ENCODE peak calls at places on chromosomes 2 and 18, in nine cellular contexts. W, C, L, R, T, J, B, P and K are unnamed samples.

GRCh38 chr2:187546762-187547333 is 7.4 kb downstream of the TFPI start:
- DNase-seq in W (no peak), C (no peak), L (no peak), R (no peak), T (no peak), J (no peak), B (no peak), P (no peak), K (no peak)

GRCh38 chr2:178280261-178280852 is 86.0 kb downstream of the OSBPL6 start:
- DNase-seq in W (no peak), C (peak; percentile 75), L (no peak), R (peak; percentile 65), T (no peak), J (no peak), B (peak; percentile 20), P (peak; percentile 45), K (peak; percentile 1)

GRCh38 chr2:165474621-165475269 is 5.2 kb downstream of the CSRNP3 start:
- DNase-seq in W (no peak), C (no peak), L (no peak), R (peak; percentile 10), T (no peak), J (no peak), B (no peak), P (no peak), K (peak; percentile 30)

GRCh38 chr2:54523336-54523959 is 67.3 kb downstream of the SPTBN1 start:
- DNase-seq in W (no peak), C (no peak), L (no peak), R (no peak), T (no peak), J (no peak), B (no peak), P (no peak), K (no peak)

GRCh38 chr2:170554278-170554955 is 160.7 kb upstream of the SP5 start:
- DNase-seq in W (no peak), C (no peak), L (peak; percentile 65), R (no peak), T (peak; percentile 13), J (no peak), B (no peak), P (no peak), K (no peak)

GRCh38 chr2:53911434-53912189 is 51.8 kb upstream of the GPR75 start:
- DNase-seq in W (no peak), C (no peak), L (no peak), R (no peak), T (no peak), J (no peak), B (no peak), P (no peak), K (no peak)

GRCh38 chr2:34570266-34570872 is 971.3 kb upstream of the FAM98A start:
- DNase-seq in W (no peak), C (no peak), L (no peak), R (no peak), T (no peak), J (no peak), B (no peak), P (peak; percentile 15), K (no peak)

GRCh38 chr18:5630057-5630765 is 86.4 kb upstream of the EPB41L3 start:
- DNase-seq in W (no peak), C (no peak), L (peak; percentile 82), R (peak; percentile 91), T (peak; percentile 77), J (peak; percentile 43), B (no peak), P (peak; percentile 54), K (peak; percentile 63)

GRCh38 chr2:96146151-96146880 is 1.1 kb upstream of the DUSP2 start:
- DNase-seq in W (no peak), C (peak; percentile 34), L (no peak), R (no peak), T (peak; percentile 57), J (peak; percentile 89), B (peak; percentile 85), P (no peak), K (no peak)

GRCh38 chr18:33034941-33035340 is 262.1 kb upstream of the KLHL14 start:
- DNase-seq in W (no peak), C (no peak), L (no peak), R (peak; percentile 78), T (no peak), J (no peak), B (no peak), P (no peak), K (no peak)

GRCh38 chr2:120447122-120447785 is 101.3 kb downstream of the INHBB start:
- DNase-seq in W (no peak), C (no peak), L (no peak), R (no peak), T (no peak), J (no peak), B (no peak), P (no peak), K (no peak)

GRCh38 chr2:99424391-99424790 is 65.4 kb downstream of the REV1 start:
- DNase-seq in W (no peak), C (no peak), L (no peak), R (no peak), T (no peak), J (no peak), B (no peak), P (no peak), K (no peak)

GRCh38 chr2:24018241-24018640 is 8.4 kb downstream of the MFSD2B start:
- DNase-seq in W (no peak), C (no peak), L (no peak), R (no peak), T (no peak), J (no peak), B (no peak), P (no peak), K (no peak)

GRCh38 chr2:1738163-1738562 is 6.2 kb downstream of the PXDN start:
- DNase-seq in W (no peak), C (no peak), L (no peak), R (no peak), T (no peak), J (no peak), B (no peak), P (no peak), K (no peak)

GRCh38 chr2:70304501-70304900 is 2.6 kb upstream of the FAM136A start:
- DNase-seq in W (no peak), C (no peak), L (no peak), R (peak; percentile 79), T (no peak), J (no peak), B (no peak), P (no peak), K (peak; percentile 39)

GRCh38 chr2:223230352-223230751 is 178.4 kb downstream of the KCNE4 start:
- DNase-seq in W (no peak), C (no peak), L (no peak), R (no peak), T (no peak), J (no peak), B (no peak), P (no peak), K (no peak)

GRCh38 chr2:60882971-60883753 is 1.8 kb downstream of the REL start:
- DNase-seq in W (no peak), C (peak; percentile 7), L (no peak), R (peak; percentile 33), T (no peak), J (no peak), B (peak; percentile 65), P (no peak), K (peak; percentile 9)

GRCh38 chr18:40852406-40852805 is 1102.6 kb upstream of the PIK3C3 start:
- DNase-seq in W (no peak), C (no peak), L (no peak), R (no peak), T (no peak), J (no peak), B (no peak), P (no peak), K (no peak)

GRCh38 chr2:105671156-105671555 is 73.6 kb upstream of the NCK2 start:
- DNase-seq in W (no peak), C (no peak), L (peak; percentile 54), R (no peak), T (peak; percentile 27), J (no peak), B (no peak), P (no peak), K (no peak)

GRCh38 chr2:72995420-72996151 is 75.9 kb downstream of the SFXN5 start:
- DNase-seq in W (no peak), C (no peak), L (no peak), R (no peak), T (no peak), J (no peak), B (no peak), P (no peak), K (no peak)

GRCh38 chr2:236164201-236164982 is 3.8 kb downstream of the GBX2 start:
- DNase-seq in W (no peak), C (no peak), L (no peak), R (no peak), T (no peak), J (no peak), B (no peak), P (no peak), K (no peak)